ENCODE peak calls at places on chromosome 21, in seven cellular contexts. F is spleen, E is breast epithelium, J is brain microvascular endothelial cell, Z is vagina, R is keratinocyte, O is DND-41. V is an unnamed sample.

GRCh38 chr21:34603002-34603709 is 11.8 kb downstream of the RCAN1 start:
- DNase-seq in Z (peak; percentile 88), J (peak; percentile 71), F (peak; percentile 92), E (peak; percentile 83), O (peak; percentile 48), R (no peak), V (peak; percentile 13)

GRCh38 chr21:33205476-33205875 is 24.3 kb upstream of the IFNAR2 start:
- DNase-seq in R (no peak), O (peak; percentile 40), J (no peak), E (no peak), F (no peak), Z (no peak), V (no peak)

GRCh38 chr21:30695956-30696355 is 22.6 kb downstream of the KRTAP21-3 start:
- DNase-seq in R (no peak), O (no peak), J (no peak), E (no peak), Z (no peak), F (no peak), V (no peak)

GRCh38 chr21:16522512-16522911 is 792.7 kb downstream of the USP25 start:
- DNase-seq in E (no peak), J (no peak), F (no peak), O (no peak), Z (no peak), R (no peak), V (no peak)

GRCh38 chr21:35234725-35235124 is 185.6 kb upstream of the RUNX1 start:
- DNase-seq in F (no peak), E (no peak), J (no peak), Z (no peak), R (no peak), O (peak; percentile 16), V (no peak)

GRCh38 chr21:34510148-34511142 is 1.6 kb downstream of the KCNE1 start:
- DNase-seq in F (peak; percentile 92), J (peak; percentile 64), R (peak; percentile 17), O (peak; percentile 58), Z (no peak), E (peak; percentile 62), V (no peak)

GRCh38 chr21:42515708-42516502 is 2.3 kb downstream of the SLC37A1 start:
- DNase-seq in F (no peak), Z (no peak), J (no peak), O (no peak), R (no peak), E (no peak), V (no peak)

GRCh38 chr21:35664683-35665082 is 395.6 kb downstream of the SETD4 start:
- DNase-seq in Z (no peak), F (no peak), O (peak; percentile 24), E (no peak), J (no peak), R (no peak), V (no peak)

GRCh38 chr21:45408811-45409261 is 3.9 kb downstream of the COL18A1 start:
- DNase-seq in R (no peak), O (no peak), F (peak; percentile 62), E (no peak), Z (no peak), J (no peak), V (no peak)

GRCh38 chr21:28856588-28857250 is 136.0 kb downstream of the LTN1 start:
- DNase-seq in R (no peak), J (no peak), Z (no peak), O (no peak), F (no peak), E (no peak), V (no peak)

GRCh38 chr21:27480841-27481261 is 514.0 kb upstream of the ADAMTS5 start:
- DNase-seq in F (no peak), O (peak; percentile 18), R (peak; percentile 26), Z (no peak), J (peak; percentile 28), E (no peak), V (no peak)

GRCh38 chr21:29302340-29302991 is 3.7 kb downstream of the BACH1 start:
- DNase-seq in E (no peak), J (no peak), F (no peak), O (no peak), R (no peak), Z (no peak), V (no peak)

DNA sequence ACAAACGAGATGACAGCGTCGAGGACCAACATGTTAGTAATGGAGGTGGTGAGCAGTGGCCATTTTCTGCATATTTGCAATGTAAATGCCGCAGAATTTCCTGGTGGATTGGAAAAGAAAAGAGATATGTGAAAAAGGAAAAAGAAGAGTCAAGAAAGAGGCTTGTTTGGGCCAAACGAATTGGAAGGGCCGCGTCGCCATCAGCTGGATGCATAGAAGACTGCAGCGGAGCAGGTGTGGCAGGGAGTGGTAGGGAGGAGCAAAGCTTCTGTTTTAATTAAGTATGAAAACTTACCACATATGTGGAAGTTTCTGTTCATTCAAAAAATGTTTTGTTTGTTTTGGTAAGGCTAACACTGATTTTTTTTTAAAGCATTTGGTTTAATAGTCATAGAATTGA is 690.7 kb downstream of the NCAM2 start:
- DNase-seq in F (no peak), J (no peak), Z (no peak), R (no peak), E (no peak), O (peak; percentile 39), V (no peak)
- TF ChIP-seq CTCF in F (no peak), J (peak; percentile 76), Z (no peak), R (no peak), E (no peak), O (peak; percentile 59), V (no peak)

GRCh38 chr21:46610018-46610701 is 5.3 kb upstream of the S100B start:
- DNase-seq in O (no peak), Z (no peak), F (no peak), E (no peak), J (no peak), R (no peak), V (no peak)
- H3K27ac ChIP-seq in O (no peak overlapping the region), Z (no peak overlapping the region), F (no peak overlapping the region), E (no peak overlapping the region), J (no peak overlapping the region), R (no peak overlapping the region), V (no peak overlapping the region)

GRCh38 chr21:15241997-15242767 is 177.4 kb upstream of the NRIP1 start:
- DNase-seq in E (no peak), R (no peak), Z (no peak), J (no peak), F (no peak), O (no peak), V (no peak)
- TF ChIP-seq CTCF in E (no peak), R (peak; percentile 27), Z (no peak), J (no peak), F (no peak), O (no peak), V (no peak)

DNA sequence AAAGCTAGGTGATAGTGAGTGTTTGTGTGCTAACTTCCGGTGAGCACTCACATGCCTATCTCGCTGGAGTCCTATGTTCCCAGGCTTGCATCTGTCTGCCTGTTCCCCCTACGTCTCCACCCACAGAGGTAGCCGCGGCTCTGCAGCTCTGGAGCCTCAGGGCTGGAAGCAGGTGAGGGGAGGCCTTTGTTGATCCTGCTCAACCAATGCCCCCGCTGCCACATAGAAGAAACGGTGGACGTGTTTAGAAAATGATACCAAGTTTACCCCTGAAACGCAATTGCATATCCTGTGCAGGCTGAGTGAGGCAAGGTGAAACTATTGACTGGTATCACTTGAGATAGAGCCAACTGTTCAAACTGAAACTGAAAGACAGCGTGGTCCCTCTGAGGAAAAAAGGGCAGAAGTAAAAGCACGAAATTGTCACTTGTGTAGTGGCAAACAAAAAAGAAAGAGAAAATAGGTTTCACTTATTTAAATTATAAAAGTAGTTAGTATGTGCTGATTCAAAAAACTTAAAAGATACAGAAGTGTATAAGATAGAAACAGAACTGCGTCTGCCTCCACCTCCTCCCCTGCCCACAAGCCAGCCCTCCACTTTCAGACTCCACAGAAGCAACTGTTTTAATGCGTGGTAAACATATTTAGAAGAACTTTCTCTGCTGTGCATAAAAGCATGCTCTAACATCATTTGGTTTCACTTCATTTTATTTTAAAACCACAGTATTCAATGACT is 38.6 kb upstream of the ETS2 start:
- DNase-seq in F (peak; percentile 89), E (no peak), O (peak; percentile 81), R (no peak), J (no peak), Z (no peak), V (peak; percentile 50)
- H3K27ac ChIP-seq in F (peak overlapping the region; percentile 85), E (no peak overlapping the region), O (peak overlapping the region; percentile 76), R (peak overlapping the region; percentile 86), J (no peak overlapping the region), Z (no peak overlapping the region), V (peak overlapping the region; percentile 51)

DNA sequence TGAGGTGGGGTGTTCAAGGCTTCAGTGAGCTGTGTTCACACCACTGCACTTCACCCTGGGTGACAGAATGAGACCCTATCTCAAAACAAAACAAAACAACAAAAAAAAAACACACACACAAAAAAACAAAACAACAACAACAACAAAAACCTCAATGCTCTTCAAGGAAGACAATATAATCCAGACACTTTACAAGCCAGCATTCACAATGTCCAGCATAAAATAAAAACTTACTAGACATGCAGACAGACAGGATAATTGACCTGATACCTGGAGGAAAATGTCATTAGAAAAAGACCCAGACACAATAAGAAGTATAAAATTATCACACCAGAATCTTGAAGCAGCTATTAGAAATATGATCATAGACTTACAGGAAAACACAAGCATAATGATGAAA is 39.0 kb upstream of the BACE2 start:
- DNase-seq in E (no peak), Z (no peak), R (no peak), J (no peak), O (no peak), F (no peak), V (no peak)
- TF ChIP-seq CTCF in E (no peak), Z (no peak), R (no peak), J (no peak), O (no peak), F (no peak), V (no peak)

DNA sequence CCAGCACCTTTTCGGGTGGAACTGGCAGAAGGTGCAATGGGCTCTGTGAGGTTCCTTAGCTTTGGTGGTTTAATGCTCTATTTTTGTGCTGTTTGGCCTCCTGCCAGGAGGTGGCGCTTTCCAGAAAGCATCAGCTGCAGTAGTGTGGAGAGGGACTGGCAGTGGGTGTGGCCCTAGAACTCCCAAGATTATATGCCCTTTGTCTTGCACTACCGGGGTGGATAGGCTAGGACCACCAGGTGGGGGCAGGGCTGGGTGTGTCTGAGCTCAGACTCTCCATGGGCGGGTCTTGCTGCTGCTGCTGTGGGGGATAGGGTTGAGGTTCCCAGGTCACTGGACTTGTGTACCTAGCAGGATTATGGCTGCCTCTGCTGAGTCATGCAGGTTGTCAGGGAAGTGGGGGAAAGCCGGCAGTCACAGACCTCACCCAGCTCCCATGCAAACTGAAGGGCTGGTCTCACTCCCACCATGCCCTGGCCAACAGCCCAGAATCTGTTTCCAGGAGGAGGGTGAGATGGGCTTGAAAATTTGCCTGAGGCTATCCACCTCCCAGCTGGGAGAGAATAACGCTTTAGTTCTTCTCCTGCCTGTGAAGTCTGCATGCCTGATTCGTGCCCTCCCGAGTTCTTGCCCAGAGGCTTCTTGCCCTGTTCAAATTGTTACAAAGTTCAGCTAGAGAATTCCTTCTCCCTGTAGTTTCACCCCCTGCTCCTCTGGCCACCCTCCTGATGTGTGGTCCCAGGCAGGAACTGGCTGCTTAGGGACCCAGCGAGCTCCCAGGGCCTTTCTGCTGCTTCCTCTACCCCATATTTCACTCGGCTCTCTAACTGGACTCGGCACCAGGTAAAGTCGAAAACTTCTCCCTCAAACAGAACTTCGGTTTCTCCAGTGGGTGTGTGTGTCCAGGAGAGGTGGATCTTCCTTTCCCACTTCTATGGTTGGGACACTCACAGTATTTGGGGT is 76.5 kb upstream of the BTG3 start:
- DNase-seq in Z (no peak), O (peak; percentile 24), E (peak; percentile 71), J (peak; percentile 5), F (peak; percentile 78), R (peak; percentile 90), V (peak; percentile 29)
- H3K27ac ChIP-seq in Z (peak overlapping the region; percentile 48), O (no peak overlapping the region), E (peak overlapping the region; percentile 90), J (no peak overlapping the region), F (no peak overlapping the region), R (peak overlapping the region; percentile 87), V (no peak overlapping the region)